ENCODE peak calls at places on chromosomes 12 and 14, in five cellular contexts. C is K562, J is HepG2, Y is SK-N-SH, X is GM12878. T is an unnamed sample.

GRCh38 chr14:103531421-103532215 is 2.6 kb downstream of the TRMT61A start:
- DNase-seq in C (no peak), J (no peak), Y (no peak), X (no peak), T (no peak)

GRCh38 chr12:2834581-2835491 is at the start of gene NRIP2:
- DNase-seq in C (no peak), J (no peak), Y (peak), X (no peak), T (peak)

GRCh38 chr12:115687094-115687493 is 590.4 kb downstream of the MED13L start:
- DNase-seq in C (no peak), J (peak), Y (no peak), X (no peak), T (no peak)

GRCh38 chr14:33477752-33478151 is 473.1 kb downstream of the EGLN3 start:
- DNase-seq in C (no peak), J (no peak), Y (no peak), X (no peak), T (no peak)

GRCh38 chr12:46303039-46303666 is 34.3 kb upstream of the SLC38A1 start:
- DNase-seq in C (peak), J (peak), Y (peak), X (peak), T (no peak)

GRCh38 chr12:24943947-24944597 is 4.8 kb downstream of the BCAT1 start:
- DNase-seq in C (no peak), J (peak), Y (no peak), X (no peak), T (no peak)

GRCh38 chr12:121287267-121287954 is 9.1 kb downstream of the CAMKK2 start:
- DNase-seq in C (no peak), J (no peak), Y (no peak), X (no peak), T (no peak)

GRCh38 chr12:132638541-132639408 is 20.2 kb downstream of the P2RX2 start:
- DNase-seq in C (peak), J (peak), Y (peak), X (no peak), T (peak)

GRCh38 chr12:76946451-76946850 is 67.6 kb upstream of the CSRP2 start:
- DNase-seq in C (no peak), J (no peak), Y (no peak), X (no peak), T (no peak)

GRCh38 chr12:126768517-126768916 is 1498.5 kb upstream of the TMEM132C start:
- DNase-seq in C (no peak), J (no peak), Y (no peak), X (no peak), T (no peak)

GRCh38 chr14:24673534-24674203 is 39.7 kb upstream of the GZMB start:
- DNase-seq in C (no peak), J (no peak), Y (no peak), X (peak), T (no peak)

GRCh38 chr12:76236640-76237039 is 111.6 kb downstream of the BBS10 start:
- DNase-seq in C (no peak), J (peak), Y (no peak), X (no peak), T (no peak)

GRCh38 chr12:65892905-65893304 is 68.6 kb downstream of the HMGA2 start:
- DNase-seq in C (no peak), J (no peak), Y (no peak), X (no peak), T (no peak)

GRCh38 chr12:18677189-18677588 is 60.6 kb downstream of the PLCZ1 start:
- DNase-seq in C (no peak), J (no peak), Y (no peak), X (no peak), T (no peak)

GRCh38 chr14:67513631-67514108 is 19.4 kb upstream of the PLEKHH1 start:
- DNase-seq in C (no peak), J (no peak), Y (no peak), X (no peak), T (no peak)

GRCh38 chr12:6437586-6437985 is 7.2 kb upstream of the CD27 start:
- DNase-seq in C (no peak), J (no peak), Y (no peak), X (no peak), T (no peak)

GRCh38 chr12:123571343-123571813 is 13.0 kb upstream of the TMED2 start:
- DNase-seq in C (peak), J (peak), Y (peak), X (no peak), T (peak)

GRCh38 chr12:88946377-88946997 is 366.2 kb upstream of the KITLG start:
- DNase-seq in C (no peak), J (no peak), Y (no peak), X (no peak), T (no peak)

GRCh38 chr12:65685514-65685913 is 138.8 kb upstream of the HMGA2 start:
- DNase-seq in C (peak), J (peak), Y (peak), X (no peak), T (no peak)

GRCh38 chr12:13864081-13864673 is 117.2 kb downstream of the GRIN2B start:
- DNase-seq in C (peak), J (peak), Y (peak), X (peak), T (peak)

GRCh38 chr12:123102781-123103503 is 47.9 kb downstream of the PITPNM2 start:
- DNase-seq in C (no peak), J (no peak), Y (no peak), X (no peak), T (no peak)

GRCh38 chr12:73486256-73486655 is 1051.4 kb upstream of the ATXN7L3B start:
- DNase-seq in C (no peak), J (no peak), Y (no peak), X (no peak), T (no peak)

GRCh38 chr14:36657409-36658090 is 4.1 kb upstream of the PAX9 start:
- DNase-seq in C (no peak), J (no peak), Y (peak), X (no peak), T (peak)

GRCh38 chr12:47725893-47726292 is 603 bp upstream of the ENDOU start:
- DNase-seq in C (no peak), J (no peak), Y (no peak), X (no peak), T (no peak)

GRCh38 chr14:41986726-41987125 is 380.1 kb downstream of the LRFN5 start:
- DNase-seq in C (no peak), J (no peak), Y (no peak), X (no peak), T (no peak)

GRCh38 chr14:30034049-30034635 is 106.5 kb upstream of the PRKD1 start:
- DNase-seq in C (no peak), J (no peak), Y (no peak), X (no peak), T (peak)

DNA sequence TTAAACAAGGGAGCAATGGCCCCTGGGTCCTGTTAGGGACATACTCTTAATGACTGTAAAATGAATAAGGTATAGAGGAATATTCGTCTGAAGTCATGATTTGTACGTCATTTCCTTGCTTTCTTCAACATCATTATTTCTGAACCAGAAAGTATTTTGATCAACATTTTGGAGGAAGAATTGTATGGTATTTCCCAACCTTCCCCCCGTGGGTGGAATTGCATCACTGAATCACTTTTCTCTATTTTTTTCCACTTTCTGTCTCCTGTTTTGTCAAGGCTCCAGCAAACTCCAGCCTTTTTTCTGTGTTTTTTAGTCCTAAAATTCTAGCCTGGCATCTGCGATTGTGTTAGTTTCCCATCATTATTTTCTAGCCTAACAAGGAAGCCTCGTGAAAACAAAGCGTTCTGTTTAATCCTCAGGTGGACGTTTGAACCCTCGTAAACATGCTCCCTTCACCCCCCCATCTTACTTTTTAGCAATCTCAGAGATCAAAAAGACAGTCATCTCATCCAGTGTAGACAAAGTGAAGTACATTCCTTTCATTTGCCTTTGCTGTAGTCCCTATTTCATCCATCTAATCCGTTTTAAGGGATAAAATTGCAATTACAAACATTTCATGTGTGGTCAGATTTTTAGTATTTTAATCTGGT is 62.3 kb downstream of the ETV6 start:
- DNase-seq in C (no peak), J (peak), Y (no peak), X (no peak), T (no peak)
- TF ChIP-seq SIN3A in C (no peak), J (no peak), Y (no peak), X (no peak), T (no peak)

DNA sequence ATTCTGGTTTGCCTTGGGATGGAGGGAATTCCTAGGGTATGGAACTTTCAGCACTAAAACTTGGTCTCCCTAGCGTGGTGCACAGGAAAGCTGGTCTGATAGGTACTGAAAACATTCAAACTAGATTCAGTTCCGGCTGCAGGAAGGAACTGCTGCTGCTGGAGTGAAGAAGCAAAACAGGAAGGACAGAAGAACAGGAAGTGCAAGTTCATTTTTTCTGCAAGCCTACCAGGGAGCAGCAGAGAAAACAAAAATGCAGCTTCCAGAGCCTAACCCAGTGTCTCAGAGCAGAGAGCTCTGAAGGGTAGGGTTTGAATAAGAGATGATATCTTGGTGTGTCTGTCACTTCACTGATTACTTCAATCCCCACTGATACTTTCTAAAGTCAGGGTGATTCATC is 165.2 kb downstream of the VRK1 start:
- DNase-seq in C (no peak), J (no peak), Y (no peak), X (no peak), T (no peak)
- TF ChIP-seq RFX5 in C (no peak), J (no peak), Y (no peak), X (no peak), T (no peak)

GRCh38 chr12:99529966-99530365 is 117.6 kb upstream of the GARIN6 start:
- DNase-seq in C (no peak), J (no peak), Y (no peak), X (peak), T (no peak)

GRCh38 chr12:99523853-99524252 is 123.7 kb upstream of the GARIN6 start:
- DNase-seq in C (no peak), J (no peak), Y (no peak), X (no peak), T (no peak)

DNA sequence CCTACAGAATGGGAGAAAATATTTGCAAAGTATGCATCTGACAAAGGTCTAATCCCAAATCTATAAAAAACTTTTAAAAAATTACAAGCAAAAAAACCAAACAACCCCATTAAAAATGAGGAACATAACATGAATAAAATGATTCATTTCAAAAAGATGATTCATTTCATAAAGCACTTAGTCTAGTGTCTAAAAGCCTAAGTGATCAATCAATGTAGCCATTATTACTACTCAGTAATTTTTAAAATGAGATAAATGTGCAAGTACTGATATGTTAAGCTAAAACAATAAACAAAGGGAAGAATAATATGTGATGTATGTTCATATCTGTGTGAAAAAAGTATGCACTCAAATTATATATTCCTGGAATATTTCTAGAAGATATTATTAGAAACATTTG is 119.1 kb upstream of the GARIN6 start:
- DNase-seq in C (no peak), J (no peak), Y (no peak), X (no peak), T (no peak)
- TF ChIP-seq SIN3A in C (no peak), J (no peak), Y (no peak), X (no peak), T (no peak)

DNA sequence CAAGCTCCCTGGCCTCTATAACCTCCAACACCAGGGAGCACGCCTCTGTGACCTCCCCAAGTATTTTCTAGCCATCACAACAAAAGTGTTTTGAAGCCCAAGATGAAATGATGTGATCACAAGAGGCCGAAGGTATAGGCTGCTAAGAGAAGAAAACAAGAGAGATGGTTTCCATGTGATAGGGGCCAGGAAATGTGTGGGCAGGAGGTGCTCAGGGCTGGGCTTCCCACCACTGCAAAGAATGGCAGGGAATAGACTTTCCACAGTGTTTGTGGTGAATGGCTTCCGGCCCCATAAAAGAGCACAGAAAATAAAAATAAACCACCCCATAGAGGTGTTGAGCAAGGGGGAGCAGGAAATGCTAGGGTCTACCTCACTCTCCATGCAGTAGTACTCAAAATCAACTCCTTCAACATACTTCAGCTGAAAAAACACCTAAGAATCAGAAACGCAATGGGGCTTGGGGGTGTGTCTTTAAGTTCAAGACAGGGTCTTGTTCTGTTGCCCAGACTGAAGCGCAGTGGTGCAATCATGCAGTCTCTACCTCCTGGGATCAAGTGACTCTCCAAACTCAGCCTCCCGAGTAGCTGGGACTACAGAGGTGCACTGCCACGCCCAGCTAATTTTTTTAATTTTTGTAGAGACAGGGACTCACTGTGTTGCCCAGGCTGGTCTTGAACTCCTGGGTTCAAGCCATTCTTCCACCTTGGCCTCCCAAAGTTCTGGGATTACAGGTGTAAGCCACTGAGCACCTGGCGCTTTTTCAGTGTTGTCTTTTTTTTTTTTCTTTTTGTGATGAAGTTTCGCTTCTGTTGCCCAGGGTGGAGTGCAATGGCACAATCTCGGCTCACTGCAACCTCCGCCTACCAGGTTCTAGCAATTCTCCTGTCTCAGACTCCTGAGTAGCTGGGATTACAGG is 27.1 kb downstream of the DAD1 start:
- DNase-seq in C (peak), J (peak), Y (no peak), X (peak), T (no peak)
- TF ChIP-seq RFX5 in C (no peak), J (no peak), Y (no peak), X (no peak), T (no peak)

DNA sequence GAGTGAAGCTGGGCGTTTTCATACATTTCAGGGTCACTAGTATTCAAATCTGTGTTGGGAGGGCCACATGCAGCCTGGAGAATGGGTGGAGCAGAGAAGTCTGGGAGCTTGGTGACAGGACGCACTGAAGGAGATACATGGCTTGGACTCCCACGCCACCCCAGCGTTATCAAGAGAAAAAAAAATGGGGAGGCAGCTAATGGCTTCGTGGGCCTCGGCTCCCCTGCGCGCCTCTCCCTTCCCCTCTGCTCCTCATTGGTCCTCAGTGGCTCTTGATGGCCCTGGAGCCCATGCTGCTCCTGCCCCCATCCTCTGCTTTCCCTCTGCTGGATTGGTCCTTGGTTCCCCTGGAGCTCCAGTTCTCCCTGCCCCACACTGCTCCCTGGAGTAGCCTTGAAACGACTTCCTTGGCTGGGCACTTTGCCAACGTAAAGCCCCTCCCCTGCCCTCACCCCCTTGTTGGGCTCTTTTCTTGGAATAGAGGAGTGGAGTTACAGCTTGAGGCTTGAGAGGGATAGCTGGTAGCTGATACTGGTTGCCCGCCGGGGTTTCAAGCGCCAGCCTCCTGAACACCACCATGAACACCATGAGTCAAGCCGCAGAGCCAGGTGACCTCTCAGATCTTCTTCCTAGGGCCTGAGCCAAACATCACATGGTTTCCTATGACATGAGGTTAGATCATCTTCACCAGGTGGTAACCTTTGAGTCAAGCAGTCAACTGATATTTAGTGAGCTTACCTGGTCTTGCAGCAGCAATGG is 139.7 kb downstream of the PRKCH start:
- DNase-seq in C (peak), J (peak), Y (no peak), X (no peak), T (no peak)
- TF ChIP-seq SIN3A in C (no peak), J (no peak), Y (no peak), X (no peak), T (no peak)

DNA sequence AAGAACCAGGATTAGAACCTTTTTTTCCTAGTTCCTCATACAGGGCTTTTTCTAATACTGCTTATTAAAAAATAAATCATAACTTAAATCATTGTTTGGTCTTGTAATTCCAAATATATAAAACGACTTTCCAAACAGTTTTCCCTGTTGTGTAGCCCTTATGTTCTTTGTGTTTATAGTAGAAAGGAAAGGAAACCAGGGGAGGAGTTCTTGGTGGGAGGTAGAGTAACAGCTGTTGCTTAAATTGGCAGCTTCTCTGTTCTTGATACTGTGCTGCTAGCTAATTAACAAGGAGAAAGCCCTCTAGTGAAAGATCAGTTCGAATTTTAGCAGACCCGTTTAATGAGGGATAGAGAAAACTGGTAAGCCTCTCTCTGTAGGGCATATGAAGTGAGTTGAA is 15.0 kb downstream of the SRP54 start:
- DNase-seq in C (no peak), J (no peak), Y (no peak), X (no peak), T (no peak)
- TF ChIP-seq RFX5 in C (no peak), J (no peak), Y (no peak), X (no peak), T (no peak)

DNA sequence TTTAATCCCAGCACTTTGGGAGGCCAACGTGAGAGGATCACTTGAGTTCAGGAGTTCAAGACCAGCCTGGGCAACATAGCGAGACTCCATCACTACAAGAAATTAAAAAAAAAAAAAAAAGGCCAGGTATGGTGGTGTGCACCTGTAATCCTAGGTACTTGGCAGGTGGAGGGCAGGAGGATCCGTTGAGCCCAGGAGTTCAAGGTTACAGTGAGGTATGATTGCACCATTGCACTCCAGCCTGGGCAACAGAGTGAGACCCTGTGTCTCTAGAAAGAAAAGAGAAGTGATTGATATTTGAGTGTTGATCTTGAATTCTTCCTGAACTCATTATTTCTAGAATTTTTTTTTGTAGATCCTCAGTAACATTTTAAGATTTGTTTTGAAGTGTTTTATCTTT is 59.4 kb downstream of the ADIPOR2 start:
- DNase-seq in C (no peak), J (no peak), Y (no peak), X (no peak), T (no peak)
- TF ChIP-seq SIN3A in C (no peak), J (no peak), Y (no peak), X (no peak), T (no peak)

DNA sequence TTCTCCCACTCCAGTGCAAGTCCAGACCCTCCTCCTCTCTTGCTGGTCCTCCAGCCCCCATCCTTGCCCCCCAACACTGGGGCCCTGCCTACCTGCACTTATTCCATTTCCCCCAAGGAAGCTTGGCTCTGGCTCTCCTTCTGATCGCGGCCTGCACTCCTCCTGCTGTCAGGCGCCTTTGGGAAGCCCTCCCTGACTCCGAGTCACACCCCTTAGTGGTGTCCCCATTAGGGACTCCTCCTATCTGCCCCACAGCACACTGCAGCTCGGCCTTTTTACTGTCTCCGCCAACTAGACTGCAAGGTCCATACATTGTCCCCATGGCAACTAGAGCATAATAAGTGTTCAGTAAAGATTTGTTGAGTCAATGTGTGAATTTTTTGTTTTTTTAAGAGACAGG is 32.9 kb downstream of the FIGNL2 start:
- DNase-seq in C (no peak), J (no peak), Y (no peak), X (no peak), T (no peak)
- TF ChIP-seq RFX5 in C (no peak), J (no peak), Y (no peak), X (no peak), T (no peak)

T was measured in H1.